ENCODE peak calls at places on chromosomes 12 and 14, in nine cellular contexts. P, V, X, Y, M, H, L, G and S are unnamed samples.

GRCh38 chr12:5971194-5971850 is 26.3 kb upstream of the ANO2 start:
- DNase-seq in P (peak; percentile 47), V (no peak), X (no peak), Y (no peak), M (no peak), H (no peak), L (no peak), G (no peak), S (no peak)

GRCh38 chr12:132373967-132374820 is 44.8 kb upstream of the GALNT9 start:
- DNase-seq in P (no peak), V (no peak), X (no peak), Y (no peak), M (no peak), H (no peak), L (no peak), G (peak; percentile 75), S (no peak)

GRCh38 chr12:30019386-30020140 is 235.8 kb upstream of the TMTC1 start:
- DNase-seq in P (no peak), V (no peak), X (no peak), Y (no peak), M (no peak), H (no peak), L (no peak), G (no peak), S (no peak)

GRCh38 chr14:67522270-67522669 is 10.8 kb upstream of the PLEKHH1 start:
- DNase-seq in P (no peak), V (no peak), X (no peak), Y (no peak), M (no peak), H (no peak), L (no peak), G (peak; percentile 26), S (no peak)

GRCh38 chr14:64929003-64929337 is 13.6 kb downstream of the GPX2 start:
- DNase-seq in P (no peak), V (no peak), X (no peak), Y (no peak), M (no peak), H (no peak), L (no peak), G (no peak), S (no peak)

GRCh38 chr14:73755434-73756014 is 41.3 kb upstream of the PNMA1 start:
- DNase-seq in P (no peak), V (no peak), X (no peak), Y (peak; percentile 34), M (no peak), H (no peak), L (no peak), G (peak; percentile 84), S (no peak)

GRCh38 chr12:4977104-4977503 is 66.6 kb upstream of the KCNA5 start:
- DNase-seq in P (no peak), V (no peak), X (no peak), Y (no peak), M (no peak), H (no peak), L (no peak), G (no peak), S (no peak)

GRCh38 chr14:99475660-99476059 is 5.0 kb downstream of the SETD3 start:
- DNase-seq in P (no peak), V (no peak), X (no peak), Y (no peak), M (no peak), H (no peak), L (no peak), G (no peak), S (no peak)

GRCh38 chr12:101925935-101926334 is 48.6 kb downstream of the DRAM1 start:
- DNase-seq in P (no peak), V (no peak), X (no peak), Y (no peak), M (no peak), H (no peak), L (no peak), G (no peak), S (no peak)

GRCh38 chr14:91380610-91381371 is 36.8 kb downstream of the CCDC88C start:
- DNase-seq in P (no peak), V (no peak), X (no peak), Y (peak; percentile 19), M (no peak), H (peak; percentile 14), L (no peak), G (no peak), S (peak; percentile 41)

GRCh38 chr12:113900711-113901110 is 65.4 kb downstream of the RBM19 start:
- DNase-seq in P (no peak), V (no peak), X (no peak), Y (no peak), M (no peak), H (no peak), L (no peak), G (no peak), S (no peak)

GRCh38 chr14:87834594-87834993 is 158.4 kb downstream of the GALC start:
- DNase-seq in P (no peak), V (no peak), X (no peak), Y (no peak), M (no peak), H (no peak), L (no peak), G (no peak), S (no peak)

GRCh38 chr14:23431486-23431885 is 4.0 kb downstream of the MYH7 start:
- DNase-seq in P (no peak), V (no peak), X (no peak), Y (no peak), M (no peak), H (no peak), L (no peak), G (peak; percentile 13), S (no peak)

GRCh38 chr14:89503458-89503996 is 86.5 kb upstream of the FOXN3 start:
- DNase-seq in P (peak; percentile 68), V (no peak), X (no peak), Y (no peak), M (no peak), H (no peak), L (no peak), G (no peak), S (no peak)

GRCh38 chr12:27999521-27999920 is 27.0 kb upstream of the PTHLH start:
- DNase-seq in P (no peak), V (no peak), X (no peak), Y (no peak), M (no peak), H (no peak), L (no peak), G (no peak), S (no peak)

GRCh38 chr14:22314183-22314820 is 274.7 kb downstream of the DAD1 start:
- DNase-seq in P (no peak), V (peak; percentile 60), X (peak; percentile 37), Y (peak; percentile 54), M (no peak), H (no peak), L (peak; percentile 54), G (no peak), S (peak; percentile 15)

GRCh38 chr14:101950100-101950499 is 14.3 kb upstream of the DYNC1H1 start:
- DNase-seq in P (no peak), V (no peak), X (no peak), Y (no peak), M (no peak), H (no peak), L (no peak), G (peak; percentile 29), S (no peak)

GRCh38 chr12:31756977-31757420 is 28.2 kb upstream of the AMN1 start:
- DNase-seq in P (no peak), V (peak; percentile 52), X (no peak), Y (peak; percentile 27), M (no peak), H (no peak), L (no peak), G (no peak), S (no peak)

DNA sequence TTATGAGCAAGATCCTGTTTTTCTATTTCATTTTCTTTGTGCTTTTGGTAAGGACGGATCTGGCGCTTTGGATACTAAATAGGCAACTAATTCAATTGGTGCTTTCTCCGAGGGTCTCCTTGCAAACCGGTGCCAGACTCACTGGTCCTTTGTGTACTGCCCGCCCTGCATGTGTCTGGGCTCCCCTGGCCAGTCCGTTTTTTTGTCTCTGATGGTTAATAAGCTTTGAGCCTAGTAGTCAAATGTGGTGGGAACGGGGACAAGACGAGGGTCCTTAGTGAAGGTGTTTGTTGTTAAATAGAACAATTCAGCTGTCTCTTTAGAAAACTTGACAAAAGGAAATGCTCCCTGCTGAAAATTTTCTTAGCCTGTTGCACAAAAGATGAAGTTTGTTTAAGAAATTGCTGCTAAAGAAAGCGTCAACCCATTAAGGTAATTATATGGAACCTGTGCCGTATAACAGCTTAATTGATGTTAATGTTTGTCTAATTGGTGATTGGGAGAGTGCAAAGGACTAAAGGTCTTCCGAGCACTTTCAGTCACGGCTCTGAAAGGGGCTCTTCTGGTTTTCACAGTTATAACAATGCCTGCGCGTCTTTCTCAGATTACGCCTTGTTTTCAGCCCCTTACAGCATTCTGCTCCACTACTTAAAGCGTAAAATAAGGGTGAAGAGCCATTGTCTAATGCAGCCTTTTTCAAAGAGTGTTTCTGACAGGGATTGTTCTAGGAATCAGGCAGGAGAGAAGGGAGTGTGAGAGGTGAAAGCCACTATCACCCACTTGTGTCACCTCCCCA is 537.4 kb downstream of the PRKD1 start:
- DNase-seq in P (no peak), V (no peak), X (no peak), Y (no peak), M (no peak), H (no peak), L (no peak), G (no peak), S (no peak)
- H3K4me3 ChIP-seq in P (no peak overlapping the region), V (no peak overlapping the region), X (no peak overlapping the region), Y (no peak overlapping the region), M (no peak overlapping the region), H (no peak overlapping the region), L (no peak overlapping the region), G (no peak overlapping the region), S (no peak overlapping the region)

GRCh38 chr12:21604245-21605101 is at the start of gene GYS2:
- DNase-seq in P (no peak), V (no peak), X (no peak), Y (no peak), M (no peak), H (no peak), L (no peak), G (no peak), S (no peak)
- TF ChIP-seq POLR2A in P (no peak), V (no peak), X (no peak), Y (no peak), M (no peak), H (no peak), L (no peak), G (no peak), S (no peak)

GRCh38 chr14:20681348-20682126 is 2.8 kb upstream of the RNASE4 start:
- DNase-seq in P (peak; percentile 98), V (peak; percentile 83), X (peak; percentile 92), Y (peak; percentile 91), M (peak; percentile 86), H (peak; percentile 83), L (peak; percentile 92), G (peak; percentile 93), S (peak; percentile 84)
- H3K4me3 ChIP-seq in P (peak overlapping the region; percentile 94), V (peak overlapping the region; percentile 65), X (no peak overlapping the region), Y (peak overlapping the region; percentile 84), M (peak overlapping the region; percentile 82), H (peak overlapping the region; percentile 66), L (peak overlapping the region; percentile 94), G (peak overlapping the region; percentile 77), S (peak overlapping the region; percentile 79)

GRCh38 chr14:54754623-54755386 is 147.8 kb downstream of the GCH1 start:
- DNase-seq in P (no peak), V (no peak), X (no peak), Y (no peak), M (no peak), H (no peak), L (no peak), G (no peak), S (no peak)
- TF ChIP-seq POLR2A in P (no peak), V (no peak), X (no peak), Y (no peak), M (no peak), H (no peak), L (no peak), G (no peak), S (no peak)